ENCODE peak calls at places on chromosomes 2 and 18, in six cellular contexts. R, S, I, U, K and Q are unnamed samples. For H3K4me1 and H3K27me3, the result is how much of the 10 kb centered on the place peaks cover.

GRCh38 chr18:33666915-33667314 is 88.9 kb downstream of the ASXL3 start:
- DNase-seq in R (no peak), S (no peak), I (no peak), U (no peak), K (no peak), Q (no peak)

GRCh38 chr18:36315736-36316135 is 18.2 kb downstream of the FHOD3 start:
- DNase-seq in R (peak), S (no peak), I (no peak), U (no peak), K (no peak), Q (peak)

GRCh38 chr2:167890739-167891138 is 356.7 kb downstream of the STK39 start:
- DNase-seq in R (no peak), S (no peak), I (no peak), U (no peak), K (no peak), Q (no peak)

GRCh38 chr2:169790581-169790980 is 8.1 kb upstream of the SSB start:
- DNase-seq in R (no peak), S (no peak), I (no peak), U (no peak), K (no peak), Q (no peak)

GRCh38 chr2:145007673-145008263 is 487.8 kb upstream of the ZEB2 start:
- DNase-seq in R (peak), S (peak), I (peak), U (peak), K (no peak), Q (no peak)

GRCh38 chr2:179428659-179429058 is 164.0 kb upstream of the SESTD1 start:
- DNase-seq in R (no peak), S (peak), I (no peak), U (no peak), K (no peak), Q (no peak)

GRCh38 chr2:8546319-8547283 is 135.3 kb upstream of the ID2 start:
- DNase-seq in R (no peak), S (no peak), I (no peak), U (peak), K (peak), Q (no peak)

GRCh38 chr18:5430131-5430530 is 113.7 kb downstream of the EPB41L3 start:
- DNase-seq in R (no peak), S (no peak), I (no peak), U (no peak), K (no peak), Q (no peak)

GRCh38 chr2:42588158-42588557 is 19.7 kb downstream of the MTA3 start:
- DNase-seq in R (no peak), S (no peak), I (no peak), U (no peak), K (no peak), Q (no peak)

GRCh38 chr2:42581257-42581656 is 12.8 kb downstream of the MTA3 start:
- DNase-seq in R (no peak), S (no peak), I (no peak), U (no peak), K (no peak), Q (no peak)

GRCh38 chr2:42590176-42590575 is 21.7 kb downstream of the MTA3 start:
- DNase-seq in R (no peak), S (no peak), I (no peak), U (no peak), K (no peak), Q (no peak)

GRCh38 chr2:42585779-42586178 is 17.3 kb downstream of the MTA3 start:
- DNase-seq in R (no peak), S (no peak), I (no peak), U (no peak), K (no peak), Q (no peak)
- TF ChIP-seq CTCF in R (no peak), S (no peak), I (no peak), U (no peak), K (no peak), Q (no peak)

DNA sequence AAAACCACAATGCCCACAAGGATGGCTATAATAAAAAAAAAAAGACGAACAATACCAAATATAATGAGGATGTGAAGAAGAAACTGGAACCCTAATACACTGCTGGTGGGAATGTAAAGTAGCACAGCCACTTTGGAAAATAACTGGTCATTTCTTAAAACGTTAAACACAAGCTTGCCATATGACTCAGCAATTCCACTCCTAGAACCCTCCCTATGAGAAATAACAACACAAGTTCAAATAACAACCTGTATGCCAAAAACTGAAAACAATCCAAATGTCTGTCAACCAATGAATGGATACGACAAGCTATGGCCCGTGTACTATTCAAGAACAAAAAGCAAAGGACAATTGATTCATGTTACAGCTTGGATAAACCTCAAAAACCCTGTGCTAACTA is 7.0 kb upstream of the ALPK2 start:
- DNase-seq in R (no peak), S (no peak), I (peak), U (no peak), K (no peak), Q (peak)
- H3K4me1 ChIP-seq in R (under half), S (under half), I (under half), U (under half), K (under half), Q (under half)

DNA sequence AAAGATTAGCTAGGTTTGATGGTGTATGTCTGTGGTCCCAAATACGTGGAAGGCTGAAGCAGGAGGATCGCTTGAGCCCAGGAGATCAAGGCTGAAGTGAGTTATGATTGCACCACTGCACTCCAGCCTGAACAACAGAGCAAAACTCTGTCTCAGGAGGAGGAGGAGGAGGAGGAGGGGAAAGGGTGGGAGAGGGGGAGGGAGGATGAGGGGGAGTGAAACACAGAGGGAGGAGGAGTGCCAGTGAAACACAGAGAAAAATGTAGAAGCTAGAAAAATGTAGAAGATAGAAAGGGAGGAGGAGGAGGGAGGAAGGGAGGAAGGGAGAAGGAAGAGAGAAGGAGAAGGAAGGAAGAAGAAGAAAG is 387.5 kb downstream of the MTX2 start:
- DNase-seq in R (no peak), S (no peak), I (no peak), U (no peak), K (no peak), Q (no peak)
- H3K27me3 ChIP-seq in R (under half), S (under half), I (under half), U (under half), K (half or more), Q (under half)

DNA sequence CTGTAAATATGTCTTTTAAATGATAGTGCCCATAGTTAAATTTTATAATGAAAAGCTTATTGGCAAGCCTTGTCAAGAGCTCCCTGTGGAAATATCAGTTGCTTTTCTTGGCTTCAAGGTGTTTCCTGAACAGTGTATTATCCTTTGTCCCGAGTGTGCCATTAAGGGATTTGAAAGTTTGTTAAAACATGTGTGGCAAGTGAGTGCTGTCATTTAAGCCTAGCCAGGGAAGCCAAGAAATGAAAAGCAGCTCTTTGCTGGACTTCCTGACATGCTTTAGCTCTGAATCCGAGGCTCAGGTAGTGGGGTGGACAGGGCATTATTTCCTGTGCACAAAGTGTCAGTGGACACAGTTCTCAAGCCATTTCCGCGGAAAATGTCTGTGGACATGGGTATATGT is 111.5 kb downstream of the DIS3L2 start:
- DNase-seq in R (no peak), S (no peak), I (no peak), U (no peak), K (no peak), Q (no peak)
- TF ChIP-seq CTCF in R (no peak), S (no peak), I (no peak), U (no peak), K (no peak), Q (no peak)